ENCODE peak calls at places on chromosomes 6 and 20, in five cellular contexts. E, H, A, M and K are unnamed samples.

GRCh38 chr6:143701343-143702234 is 23.8 kb downstream of the PHACTR2 start:
- DNase-seq in E (peak; percentile 13), H (no peak), A (no peak), M (no peak), K (no peak)

GRCh38 chr6:107658920-107659879 is 164.9 kb downstream of the SCML4 start:
- DNase-seq in E (peak; percentile 69), H (no peak), A (peak; percentile 33), M (no peak), K (no peak)

GRCh38 chr6:18432619-18433018 is 45.5 kb downstream of the RNF144B start:
- DNase-seq in E (no peak), H (no peak), A (no peak), M (no peak), K (no peak)

GRCh38 chr6:43636312-43636667 is 650 bp downstream of the MAD2L1BP start:
- DNase-seq in E (peak; percentile 11), H (no peak), A (peak; percentile 21), M (no peak), K (no peak)

GRCh38 chr20:1987826-1988225 is 6.0 kb downstream of the PDYN start:
- DNase-seq in E (no peak), H (no peak), A (no peak), M (no peak), K (no peak)

GRCh38 chr6:154548130-154548830 is 37.8 kb upstream of the CNKSR3 start:
- DNase-seq in E (peak; percentile 45), H (no peak), A (peak; percentile 43), M (no peak), K (no peak)

GRCh38 chr6:148175511-148176188 is 167.0 kb upstream of the SASH1 start:
- DNase-seq in E (peak; percentile 46), H (no peak), A (no peak), M (no peak), K (no peak)

GRCh38 chr6:20455175-20456075 is 53.7 kb downstream of the E2F3 start:
- DNase-seq in E (peak; percentile 57), H (no peak), A (peak; percentile 50), M (no peak), K (no peak)

GRCh38 chr20:6698056-6698455 is 69.4 kb upstream of the BMP2 start:
- DNase-seq in E (no peak), H (peak; percentile 88), A (peak; percentile 15), M (peak; percentile 43), K (no peak)

GRCh38 chr6:114520976-114521375 is 178.2 kb upstream of the HS3ST5 start:
- DNase-seq in E (no peak), H (no peak), A (no peak), M (no peak), K (no peak)

GRCh38 chr20:34880095-34880680 is 3.8 kb downstream of the ACSS2 start:
- DNase-seq in E (no peak), H (no peak), A (no peak), M (no peak), K (no peak)

GRCh38 chr6:159890802-159891201 is at the start of gene MAS1:
- DNase-seq in E (no peak), H (no peak), A (no peak), M (no peak), K (no peak)

GRCh38 chr6:87391334-87391733 is 16.4 kb upstream of the CFAP206 start:
- DNase-seq in E (peak; percentile 29), H (peak; percentile 68), A (peak; percentile 26), M (peak; percentile 38), K (peak; percentile 14)

GRCh38 chr6:88365656-88366055 is 199.5 kb upstream of the CNR1 start:
- DNase-seq in E (no peak), H (no peak), A (no peak), M (no peak), K (no peak)

GRCh38 chr6:152189736-152190135 is 382.3 kb downstream of the ESR1 start:
- DNase-seq in E (peak; percentile 64), H (no peak), A (no peak), M (no peak), K (no peak)

GRCh38 chr6:152338335-152339125 is 298.6 kb downstream of the SYNE1 start:
- DNase-seq in E (peak; percentile 21), H (peak; percentile 45), A (peak; percentile 57), M (no peak), K (peak; percentile 14)

GRCh38 chr20:52130406-52130805 is 61.2 kb downstream of the ZFP64 start:
- DNase-seq in E (peak; percentile 4), H (no peak), A (peak; percentile 9), M (no peak), K (no peak)

GRCh38 chr20:1469925-1470571 is 3.4 kb upstream of the NSFL1C start:
- DNase-seq in E (peak; percentile 100), H (peak; percentile 90), A (peak; percentile 99), M (peak; percentile 69), K (peak; percentile 53)

GRCh38 chr6:44788387-44788981 is 401.0 kb downstream of the CDC5L start:
- DNase-seq in E (peak; percentile 40), H (no peak), A (peak; percentile 26), M (no peak), K (no peak)

GRCh38 chr20:50227506-50227905 is 36.9 kb downstream of the CEBPB start:
- DNase-seq in E (peak; percentile 56), H (no peak), A (no peak), M (no peak), K (no peak)

GRCh38 chr6:129748901-129749748 is 39.1 kb upstream of the ARHGAP18 start:
- DNase-seq in E (peak; percentile 77), H (no peak), A (peak; percentile 71), M (no peak), K (no peak)
- H2AFZ ChIP-seq in E (peak overlapping the region; percentile 66), H (no peak overlapping the region), A (no peak overlapping the region), M (peak overlapping the region; percentile 37), K (no peak overlapping the region)

GRCh38 chr6:135146160-135146920 is 34.8 kb upstream of the MYB start:
- DNase-seq in E (peak; percentile 80), H (no peak), A (peak; percentile 54), M (no peak), K (no peak)

GRCh38 chr6:135144678-135145508 is 36.2 kb upstream of the MYB start:
- DNase-seq in E (peak; percentile 43), H (no peak), A (peak; percentile 28), M (no peak), K (no peak)

GRCh38 chr6:135145509-135145865 is 35.6 kb upstream of the MYB start:
- DNase-seq in E (no peak), H (no peak), A (peak; percentile 42), M (no peak), K (no peak)

GRCh38 chr6:135141182-135141581 is 39.9 kb upstream of the MYB start:
- DNase-seq in E (no peak), H (no peak), A (no peak), M (no peak), K (no peak)

GRCh38 chr6:135141728-135142127 is 39.4 kb upstream of the MYB start:
- DNase-seq in E (no peak), H (no peak), A (no peak), M (no peak), K (no peak)
- H2AK5ac ChIP-seq in E (no peak overlapping the region), H (no peak overlapping the region), A (no peak overlapping the region), M (no peak overlapping the region), K (no peak overlapping the region)

GRCh38 chr6:139533573-139534471 is 159.4 kb upstream of the CITED2 start:
- DNase-seq in E (peak; percentile 83), H (no peak), A (peak; percentile 92), M (no peak), K (no peak)
- H3K27ac ChIP-seq in E (peak overlapping the region; percentile 88), H (no peak overlapping the region), A (peak overlapping the region; percentile 55), M (no peak overlapping the region), K (no peak overlapping the region)

GRCh38 chr6:35042041-35042440 is 99.1 kb downstream of the TCP11 start:
- DNase-seq in E (no peak), H (no peak), A (no peak), M (no peak), K (no peak)
- H2AFZ ChIP-seq in E (no peak overlapping the region), H (no peak overlapping the region), A (no peak overlapping the region), M (no peak overlapping the region), K (no peak overlapping the region)

DNA sequence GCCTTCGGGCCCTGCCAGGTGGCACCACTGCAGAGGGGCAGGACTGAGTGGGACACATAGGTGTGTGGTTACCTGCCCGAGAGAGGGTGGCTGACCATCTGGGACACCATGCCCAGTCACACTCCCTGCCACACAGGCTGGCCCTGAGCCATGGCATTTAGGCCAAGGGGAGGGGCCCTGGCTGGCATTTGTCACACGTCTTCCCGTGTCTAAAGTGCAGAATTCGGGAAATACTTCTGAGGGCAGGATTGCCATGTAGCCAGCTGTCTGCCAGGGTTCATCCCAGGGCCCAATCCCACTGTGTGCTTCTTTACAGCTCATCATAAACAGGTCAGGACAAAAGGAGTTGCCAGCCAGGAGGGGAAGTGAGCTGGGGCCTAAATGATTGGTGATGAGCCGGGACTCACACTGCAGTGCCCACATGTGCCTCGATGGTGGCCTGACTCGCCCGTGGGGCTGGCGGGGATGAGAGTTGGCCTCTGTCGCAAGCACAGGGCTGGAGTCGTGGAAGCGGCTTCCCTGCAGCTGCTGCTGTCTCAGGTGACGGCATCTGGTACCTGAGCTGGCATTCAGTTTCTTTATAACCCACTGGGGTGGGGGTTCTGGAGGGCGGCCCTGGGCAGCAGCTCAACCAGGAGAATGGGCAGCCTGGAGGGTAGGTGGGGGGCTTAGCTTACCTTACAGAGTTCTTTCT is 5.9 kb upstream of the UNC93A start:
- DNase-seq in E (no peak), H (no peak), A (no peak), M (no peak), K (no peak)
- H2AK5ac ChIP-seq in E (no peak overlapping the region), H (no peak overlapping the region), A (no peak overlapping the region), M (peak overlapping the region; percentile 54), K (peak overlapping the region; percentile 70)

DNA sequence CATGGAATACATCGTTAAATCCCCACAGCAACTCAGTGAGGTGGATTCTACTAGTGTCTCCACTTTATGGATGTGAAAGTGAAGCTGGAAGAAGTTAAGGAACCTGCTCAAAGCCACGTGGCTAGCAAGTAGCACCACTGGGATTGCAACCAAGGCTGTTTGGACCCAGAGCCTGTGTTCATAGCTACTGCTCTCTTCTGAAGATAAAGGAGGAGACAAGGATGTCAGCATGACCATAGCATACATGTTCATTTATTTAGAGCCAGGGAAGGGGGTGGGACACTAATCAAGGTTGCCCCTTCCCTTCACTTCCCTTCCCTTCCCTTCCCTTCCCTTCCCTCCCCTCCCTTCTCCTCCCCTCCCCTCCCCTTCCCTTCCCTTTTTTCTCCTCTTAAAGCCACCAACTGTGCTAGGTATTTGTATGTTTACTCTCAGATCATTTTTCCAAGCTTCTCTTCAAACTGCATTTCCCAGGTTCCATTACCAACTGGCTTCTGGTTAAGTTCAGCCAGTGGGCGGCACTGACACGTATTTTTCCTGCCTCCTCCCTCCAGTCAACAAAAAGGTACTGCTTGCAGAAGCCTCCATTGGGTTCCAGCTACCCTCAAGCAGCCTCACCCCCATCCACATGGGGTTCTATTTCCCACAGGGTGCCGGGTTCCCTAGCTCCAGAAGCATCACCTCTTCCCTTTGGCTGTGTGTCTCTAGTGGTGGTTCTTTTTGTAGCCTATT is 134.9 kb downstream of the BCAS1 start:
- DNase-seq in E (no peak), H (no peak), A (peak; percentile 42), M (no peak), K (no peak)
- H3K27ac ChIP-seq in E (no peak overlapping the region), H (no peak overlapping the region), A (no peak overlapping the region), M (no peak overlapping the region), K (no peak overlapping the region)

GRCh38 chr20:63863021-63863797 is 1.9 kb upstream of the TPD52L2 start:
- DNase-seq in E (no peak), H (no peak), A (peak; percentile 14), M (no peak), K (no peak)
- H2AFZ ChIP-seq in E (no peak overlapping the region), H (no peak overlapping the region), A (no peak overlapping the region), M (no peak overlapping the region), K (no peak overlapping the region)